ENCODE peak calls at places on chromosome 5, in eight cellular contexts. H, T, U, O, W, X, G and V are unnamed samples.

GRCh38 chr5:36643162-36643561 is 36.8 kb downstream of the SLC1A3 start:
- DNase-seq in H (no peak), T (no peak), U (no peak), O (no peak), W (no peak), X (no peak), G (no peak), V (no peak)

GRCh38 chr5:68319316-68320093 is 103.9 kb downstream of the PIK3R1 start:
- DNase-seq in H (peak), T (no peak), U (peak), O (no peak), W (no peak), X (peak), G (no peak), V (no peak)

GRCh38 chr5:138338411-138339085 is 482 bp downstream of the FAM53C start:
- DNase-seq in H (no peak), T (no peak), U (peak), O (no peak), W (no peak), X (no peak), G (no peak), V (no peak)

GRCh38 chr5:89128097-89128496 is 245.1 kb upstream of the MEF2C start:
- DNase-seq in H (peak), T (no peak), U (peak), O (no peak), W (no peak), X (peak), G (no peak), V (no peak)

GRCh38 chr5:36344900-36345299 is 43.2 kb upstream of the RANBP3L start:
- DNase-seq in H (no peak), T (no peak), U (no peak), O (no peak), W (no peak), X (no peak), G (no peak), V (no peak)

GRCh38 chr5:84724683-84725082 is 340.0 kb upstream of the EDIL3 start:
- DNase-seq in H (peak), T (no peak), U (peak), O (no peak), W (no peak), X (peak), G (no peak), V (no peak)

GRCh38 chr5:72231989-72232703 is 87.9 kb downstream of the MRPS27 start:
- DNase-seq in H (no peak), T (no peak), U (no peak), O (no peak), W (no peak), X (no peak), G (no peak), V (no peak)

GRCh38 chr5:41793156-41793770 is 77.0 kb downstream of the OXCT1 start:
- DNase-seq in H (peak), T (peak), U (peak), O (no peak), W (no peak), X (peak), G (no peak), V (no peak)

GRCh38 chr5:81241001-81241400 is 7.9 kb downstream of the CKMT2 start:
- DNase-seq in H (no peak), T (no peak), U (no peak), O (no peak), W (no peak), X (no peak), G (no peak), V (no peak)

GRCh38 chr5:10201223-10201868 is 48.3 kb downstream of the ATPSCKMT start:
- DNase-seq in H (peak), T (no peak), U (peak), O (peak), W (no peak), X (no peak), G (no peak), V (no peak)

GRCh38 chr5:64147849-64148441 is 17.7 kb upstream of the RNF180 start:
- DNase-seq in H (peak), T (peak), U (peak), O (peak), W (peak), X (peak), G (peak), V (no peak)

GRCh38 chr5:173781432-173781825 is 106.7 kb upstream of the CPEB4 start:
- DNase-seq in H (peak), T (no peak), U (no peak), O (no peak), W (no peak), X (no peak), G (no peak), V (no peak)

GRCh38 chr5:16744164-16744880 is 127.5 kb upstream of the RETREG1 start:
- DNase-seq in H (no peak), T (no peak), U (peak), O (no peak), W (no peak), X (no peak), G (no peak), V (no peak)

GRCh38 chr5:104297076-104297475 is 734.5 kb upstream of the NUDT12 start:
- DNase-seq in H (peak), T (no peak), U (no peak), O (no peak), W (no peak), X (peak), G (no peak), V (no peak)

GRCh38 chr5:153513171-153513570 is 22.7 kb downstream of the GRIA1 start:
- DNase-seq in H (peak), T (no peak), U (no peak), O (no peak), W (no peak), X (peak), G (no peak), V (no peak)

GRCh38 chr5:31346896-31347557 is 153.5 kb downstream of the CDH6 start:
- DNase-seq in H (no peak), T (no peak), U (no peak), O (no peak), W (no peak), X (no peak), G (no peak), V (no peak)

GRCh38 chr5:62268792-62269191 is 37.2 kb upstream of the KIF2A start:
- DNase-seq in H (no peak), T (no peak), U (no peak), O (no peak), W (no peak), X (no peak), G (no peak), V (no peak)

GRCh38 chr5:150461231-150461630 is 11.7 kb upstream of the RPS14 start:
- DNase-seq in H (no peak), T (peak), U (peak), O (no peak), W (no peak), X (no peak), G (no peak), V (peak)

GRCh38 chr5:34803974-34804373 is 35.0 kb upstream of the TTC23L start:
- DNase-seq in H (no peak), T (no peak), U (no peak), O (no peak), W (no peak), X (peak), G (no peak), V (no peak)

GRCh38 chr5:57335092-57335491 is 147.5 kb downstream of the ACTBL2 start:
- DNase-seq in H (peak), T (no peak), U (peak), O (no peak), W (no peak), X (peak), G (no peak), V (no peak)

GRCh38 chr5:132761321-132762240 is 14.4 kb downstream of the CCNI2 start:
- DNase-seq in H (no peak), T (no peak), U (no peak), O (no peak), W (no peak), X (no peak), G (no peak), V (no peak)

GRCh38 chr5:93519737-93520136 is 61.3 kb downstream of the NR2F1-AS1 start:
- DNase-seq in H (peak), T (no peak), U (no peak), O (no peak), W (no peak), X (no peak), G (no peak), V (no peak)

GRCh38 chr5:136036991-136037705 is 8.4 kb downstream of the TGFBI start:
- DNase-seq in H (peak), T (peak), U (no peak), O (no peak), W (no peak), X (no peak), G (no peak), V (peak)

GRCh38 chr5:59037453-59038168 is 454.7 kb downstream of the RAB3C start:
- DNase-seq in H (peak), T (no peak), U (peak), O (no peak), W (no peak), X (no peak), G (no peak), V (no peak)

GRCh38 chr5:168085321-168086040 is 206.0 kb upstream of the WWC1 start:
- DNase-seq in H (peak), T (no peak), U (no peak), O (no peak), W (no peak), X (no peak), G (no peak), V (no peak)

GRCh38 chr5:131679911-131680310 is 44.9 kb upstream of the RAPGEF6 start:
- DNase-seq in H (peak), T (no peak), U (no peak), O (no peak), W (no peak), X (peak), G (no peak), V (no peak)

GRCh38 chr5:36392818-36393217 is 91.1 kb upstream of the RANBP3L start:
- DNase-seq in H (peak), T (no peak), U (no peak), O (no peak), W (no peak), X (peak), G (no peak), V (no peak)

GRCh38 chr5:151483176-151483575 is 35.8 kb downstream of the SLC36A1 start:
- DNase-seq in H (peak), T (no peak), U (no peak), O (peak), W (no peak), X (peak), G (no peak), V (peak)

GRCh38 chr5:150107909-150108447 is 21.6 kb upstream of the CSF1R start:
- DNase-seq in H (no peak), T (no peak), U (no peak), O (no peak), W (no peak), X (peak), G (no peak), V (no peak)

GRCh38 chr5:97142521-97143254 is at the start of gene LIX1:
- DNase-seq in H (peak), T (peak), U (peak), O (peak), W (peak), X (peak), G (no peak), V (peak)

GRCh38 chr5:59565551-59565950 is 328.0 kb downstream of the PDE4D start:
- DNase-seq in H (no peak), T (no peak), U (no peak), O (no peak), W (no peak), X (no peak), G (no peak), V (no peak)

GRCh38 chr5:176773408-176774035 is 36.8 kb upstream of the UNC5A start:
- DNase-seq in H (no peak), T (no peak), U (no peak), O (no peak), W (no peak), X (no peak), G (no peak), V (no peak)

GRCh38 chr5:6733411-6734242 is 20.4 kb downstream of the TENT4A start:
- DNase-seq in H (peak), T (no peak), U (no peak), O (no peak), W (no peak), X (no peak), G (no peak), V (no peak)

GRCh38 chr5:16934669-16935068 is 1.4 kb downstream of the MYO10 start:
- DNase-seq in H (peak), T (no peak), U (peak), O (no peak), W (no peak), X (no peak), G (no peak), V (no peak)

GRCh38 chr5:179310439-179311090 is 34.7 kb downstream of the ADAMTS2 start:
- DNase-seq in H (no peak), T (no peak), U (no peak), O (no peak), W (no peak), X (no peak), G (no peak), V (no peak)

GRCh38 chr5:81181576-81182316 is 51.4 kb upstream of the CKMT2 start:
- DNase-seq in H (no peak), T (no peak), U (no peak), O (no peak), W (no peak), X (no peak), G (no peak), V (no peak)